ENCODE peak calls at places on chromosome 20, in ten cellular contexts. U, Z, Y, R, M, P, S, T, C and G are unnamed samples.

GRCh38 chr20:22374678-22375590 is 209.4 kb downstream of the FOXA2 start:
- DNase-seq in U (no peak), Z (peak), Y (no peak), R (peak), M (no peak), P (no peak), S (peak), T (no peak), C (no peak), G (no peak)

GRCh38 chr20:50369225-50370035 is 140.8 kb upstream of the PTPN1 start:
- DNase-seq in U (no peak), Z (no peak), Y (no peak), R (no peak), M (no peak), P (peak), S (no peak), T (no peak), C (no peak), G (no peak)

GRCh38 chr20:31494131-31494530 is 19.0 kb downstream of the REM1 start:
- DNase-seq in U (no peak), Z (peak), Y (no peak), R (no peak), M (peak), P (no peak), S (peak), T (no peak), C (no peak), G (no peak)

GRCh38 chr20:24134284-24134683 is 145.7 kb upstream of the GGTLC1 start:
- DNase-seq in U (no peak), Z (no peak), Y (no peak), R (no peak), M (no peak), P (no peak), S (peak), T (no peak), C (no peak), G (no peak)

GRCh38 chr20:17565164-17565845 is 4.6 kb upstream of the DSTN start:
- DNase-seq in U (no peak), Z (no peak), Y (no peak), R (no peak), M (no peak), P (no peak), S (no peak), T (no peak), C (no peak), G (no peak)

GRCh38 chr20:62926229-62927127 is at the start of gene DIDO1:
- DNase-seq in U (peak), Z (peak), Y (peak), R (peak), M (peak), P (peak), S (no peak), T (peak), C (no peak), G (peak)

GRCh38 chr20:59784365-59785117 is 148.9 kb downstream of the SYCP2 start:
- DNase-seq in U (no peak), Z (no peak), Y (no peak), R (no peak), M (no peak), P (no peak), S (no peak), T (no peak), C (no peak), G (no peak)

GRCh38 chr20:53070714-53071392 is 98.7 kb downstream of the TSHZ2 start:
- DNase-seq in U (no peak), Z (no peak), Y (no peak), R (no peak), M (no peak), P (no peak), S (no peak), T (no peak), C (no peak), G (no peak)

GRCh38 chr20:24376523-24377085 is 92.8 kb upstream of the SYNDIG1 start:
- DNase-seq in U (no peak), Z (peak), Y (peak), R (no peak), M (no peak), P (no peak), S (peak), T (no peak), C (peak), G (no peak)

GRCh38 chr20:62875419-62876355 is 14.1 kb upstream of the TCFL5 start:
- DNase-seq in U (peak), Z (peak), Y (peak), R (peak), M (peak), P (peak), S (no peak), T (peak), C (no peak), G (no peak)

GRCh38 chr20:36815454-36816091 is 42.0 kb upstream of the DSN1 start:
- DNase-seq in U (no peak), Z (no peak), Y (no peak), R (no peak), M (no peak), P (no peak), S (no peak), T (no peak), C (no peak), G (no peak)

GRCh38 chr20:53080969-53081871 is 109.1 kb downstream of the TSHZ2 start:
- DNase-seq in U (no peak), Z (peak), Y (no peak), R (no peak), M (no peak), P (peak), S (peak), T (no peak), C (no peak), G (no peak)

GRCh38 chr20:53050338-53050737 is 78.2 kb downstream of the TSHZ2 start:
- DNase-seq in U (no peak), Z (no peak), Y (no peak), R (no peak), M (no peak), P (no peak), S (peak), T (no peak), C (no peak), G (no peak)

GRCh38 chr20:50116368-50116999 is 3.5 kb upstream of the UBE2V1 start:
- DNase-seq in U (no peak), Z (no peak), Y (no peak), R (no peak), M (no peak), P (no peak), S (no peak), T (no peak), C (no peak), G (no peak)

GRCh38 chr20:24318569-24319352 is 150.7 kb upstream of the SYNDIG1 start:
- DNase-seq in U (no peak), Z (no peak), Y (peak), R (no peak), M (no peak), P (no peak), S (no peak), T (no peak), C (no peak), G (no peak)

GRCh38 chr20:3728354-3728753 is 4.1 kb upstream of the HSPA12B start:
- DNase-seq in U (no peak), Z (no peak), Y (no peak), R (no peak), M (no peak), P (no peak), S (no peak), T (no peak), C (no peak), G (no peak)

GRCh38 chr20:59316911-59317310 is 16.5 kb downstream of the EDN3 start:
- DNase-seq in U (no peak), Z (no peak), Y (no peak), R (no peak), M (no peak), P (no peak), S (no peak), T (no peak), C (no peak), G (no peak)

GRCh38 chr20:12237772-12238171 is 320.1 kb downstream of the BTBD3 start:
- DNase-seq in U (peak), Z (peak), Y (no peak), R (no peak), M (no peak), P (no peak), S (no peak), T (no peak), C (no peak), G (no peak)

DNA sequence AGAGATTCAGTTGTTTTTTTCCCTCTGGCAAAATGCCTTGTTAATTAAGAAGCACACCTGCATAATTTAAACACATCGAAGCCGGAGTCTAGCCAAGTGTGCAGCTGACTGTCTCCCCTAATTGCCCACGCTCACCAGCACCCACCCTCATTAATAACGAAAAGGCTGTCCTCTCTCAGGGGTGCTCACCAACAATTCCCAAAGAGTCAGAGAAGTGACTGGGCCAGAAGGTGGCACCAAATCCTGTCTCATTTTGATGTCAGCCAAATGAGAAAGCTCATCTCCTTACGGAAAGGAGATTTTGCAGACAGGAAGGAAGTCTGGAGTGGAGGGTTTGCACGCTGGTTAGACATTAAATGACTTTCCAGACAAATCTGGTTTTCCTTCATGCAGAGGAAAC is 60.7 kb upstream of the MC3R start:
- DNase-seq in U (no peak), Z (no peak), Y (no peak), R (no peak), M (no peak), P (no peak), S (no peak), T (no peak), C (no peak), G (no peak)
- TF ChIP-seq CTCF in U (no peak), Z (no peak), Y (no peak), R (peak), M (no peak), P (no peak), S (no peak), T (no peak), C (no peak), G (no peak)

DNA sequence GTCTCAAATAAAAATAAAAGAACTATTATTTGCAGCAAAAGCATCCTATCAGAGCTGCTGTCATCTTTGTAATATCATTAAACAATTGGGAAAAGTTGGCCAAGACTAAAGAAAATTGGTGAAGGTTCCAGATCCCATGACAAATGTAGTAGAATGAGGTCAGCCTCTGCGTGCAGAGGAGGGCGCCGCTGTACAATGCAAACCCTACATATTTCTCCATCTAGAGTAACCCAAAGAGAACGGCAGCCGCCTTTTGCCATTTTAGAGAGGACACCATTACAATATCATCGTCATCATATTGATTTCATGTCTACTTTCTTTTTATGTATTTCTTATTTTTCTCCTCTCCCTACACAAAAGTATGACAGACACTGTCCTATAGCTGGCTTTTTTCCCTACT is 59.5 kb downstream of the ZMYND8 start:
- DNase-seq in U (no peak), Z (peak), Y (no peak), R (no peak), M (no peak), P (no peak), S (no peak), T (no peak), C (no peak), G (no peak)
- TF ChIP-seq CTCF in U (peak), Z (no peak), Y (no peak), R (peak), M (peak), P (peak), S (peak), T (no peak), C (no peak), G (no peak)

DNA sequence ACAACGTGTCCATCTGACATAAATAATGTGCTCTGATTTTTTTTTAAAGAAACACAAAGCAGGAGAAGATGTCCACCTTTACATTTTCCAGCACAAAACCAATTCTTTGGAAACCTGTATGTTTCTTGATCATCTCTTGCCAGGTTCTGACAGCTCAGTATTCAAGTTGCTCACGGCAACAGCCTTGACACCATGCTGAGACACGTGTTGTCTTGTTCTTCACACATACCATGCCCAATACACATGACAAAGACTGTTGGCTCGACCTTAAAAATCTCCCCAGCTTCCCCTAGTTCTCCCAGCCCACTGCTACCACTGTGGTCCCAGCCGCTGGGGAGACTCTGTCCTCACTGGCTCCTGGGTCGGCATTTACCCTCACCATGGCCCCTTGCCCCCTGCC is 518.9 kb downstream of the PREX1 start:
- DNase-seq in U (no peak), Z (no peak), Y (no peak), R (no peak), M (no peak), P (no peak), S (peak), T (no peak), C (no peak), G (no peak)
- TF ChIP-seq CTCF in U (no peak), Z (no peak), Y (no peak), R (no peak), M (no peak), P (no peak), S (no peak), T (no peak), C (no peak), G (no peak)

GRCh38 chr20:14337400-14338171 is at the start of gene FLRT3:
- DNase-seq in U (peak), Z (peak), Y (peak), R (peak), M (peak), P (peak), S (peak), T (peak), C (peak), G (peak)
- TF ChIP-seq CTCF in U (peak), Z (peak), Y (peak), R (peak), M (peak), P (peak), S (peak), T (peak), C (peak), G (no peak)